ENCODE peak calls at places on chromosomes 16 and 17, in ten cellular contexts. F, E, J, I, T, W, U, C, Y and P are unnamed samples.

GRCh38 chr16:4506450-4506849 is 30.3 kb downstream of the HMOX2 start:
- DNase-seq in F (no peak), E (peak), J (peak), I (no peak), T (peak), W (peak), U (no peak), C (peak), Y (peak), P (peak)

GRCh38 chr17:42783778-42784138 is 3.3 kb downstream of the WNK4 start:
- DNase-seq in F (peak), E (no peak), J (no peak), I (no peak), T (no peak), W (no peak), U (no peak), C (no peak), Y (no peak), P (no peak)

GRCh38 chr17:77914440-77915254 is 43.9 kb upstream of the TNRC6C start:
- DNase-seq in F (peak), E (peak), J (no peak), I (no peak), T (no peak), W (no peak), U (peak), C (no peak), Y (no peak), P (no peak)

GRCh38 chr17:32319548-32319905 is 22.4 kb downstream of the C17orf75 start:
- DNase-seq in F (peak), E (peak), J (peak), I (peak), T (peak), W (peak), U (peak), C (peak), Y (peak), P (peak)

GRCh38 chr16:52561910-52562741 is 15.2 kb upstream of the TOX3 start:
- DNase-seq in F (no peak), E (no peak), J (no peak), I (no peak), T (peak), W (no peak), U (peak), C (no peak), Y (no peak), P (no peak)

GRCh38 chr17:79892457-79893236 is 53.4 kb upstream of the CBX4 start:
- DNase-seq in F (no peak), E (no peak), J (no peak), I (no peak), T (peak), W (no peak), U (peak), C (no peak), Y (no peak), P (no peak)

GRCh38 chr17:64254755-64255154 is 8.3 kb downstream of the TEX2 start:
- DNase-seq in F (no peak), E (no peak), J (no peak), I (no peak), T (no peak), W (no peak), U (no peak), C (no peak), Y (no peak), P (no peak)

GRCh38 chr17:14469971-14470370 is 169.1 kb downstream of the HS3ST3B1 start:
- DNase-seq in F (no peak), E (no peak), J (no peak), I (no peak), T (no peak), W (no peak), U (no peak), C (no peak), Y (no peak), P (no peak)

GRCh38 chr17:74610108-74610507 is 13.4 kb downstream of the CD300E start:
- DNase-seq in F (no peak), E (no peak), J (no peak), I (no peak), T (no peak), W (no peak), U (no peak), C (no peak), Y (no peak), P (no peak)

GRCh38 chr17:42609182-42609813 is at the start of the genes RETREG3 and TUBG1:
- DNase-seq in F (peak), E (peak), J (peak), I (peak), T (peak), W (peak), U (peak), C (peak), Y (peak), P (peak)

GRCh38 chr17:63975541-63976092 is 2.9 kb upstream of the SCN4A start:
- DNase-seq in F (no peak), E (no peak), J (no peak), I (no peak), T (no peak), W (no peak), U (no peak), C (no peak), Y (no peak), P (no peak)

GRCh38 chr16:86671486-86672214 is 93.3 kb downstream of the FOXL1 start:
- DNase-seq in F (no peak), E (no peak), J (no peak), I (no peak), T (no peak), W (no peak), U (no peak), C (no peak), Y (no peak), P (no peak)

GRCh38 chr17:77563439-77564102 is 394.9 kb upstream of the TNRC6C start:
- DNase-seq in F (no peak), E (no peak), J (no peak), I (no peak), T (no peak), W (no peak), U (no peak), C (no peak), Y (no peak), P (no peak)

GRCh38 chr16:84502581-84502980 is 1.9 kb downstream of the MEAK7 start:
- DNase-seq in F (peak), E (no peak), J (no peak), I (no peak), T (no peak), W (peak), U (no peak), C (no peak), Y (no peak), P (no peak)

GRCh38 chr17:80297996-80298560 is 37.4 kb downstream of the RNF213 start:
- DNase-seq in F (no peak), E (no peak), J (no peak), I (no peak), T (no peak), W (no peak), U (no peak), C (no peak), Y (no peak), P (no peak)

GRCh38 chr17:40317345-40317873 is 8.4 kb downstream of the RARA start:
- DNase-seq in F (no peak), E (peak), J (no peak), I (no peak), T (peak), W (peak), U (peak), C (peak), Y (no peak), P (peak)

GRCh38 chr16:57536306-57537193 is at the start of gene CCDC102A:
- DNase-seq in F (no peak), E (no peak), J (no peak), I (peak), T (peak), W (no peak), U (peak), C (no peak), Y (no peak), P (peak)

GRCh38 chr16:68232335-68232734 is 3.6 kb downstream of the ESRP2 start:
- DNase-seq in F (no peak), E (no peak), J (no peak), I (no peak), T (no peak), W (no peak), U (peak), C (no peak), Y (no peak), P (no peak)

GRCh38 chr17:3886776-3887175 is 6.1 kb downstream of the CAMKK1 start:
- DNase-seq in F (no peak), E (no peak), J (peak), I (no peak), T (no peak), W (no peak), U (no peak), C (no peak), Y (peak), P (no peak)

GRCh38 chr17:72117748-72118587 is 2.9 kb upstream of the SOX9 start:
- DNase-seq in F (no peak), E (no peak), J (no peak), I (no peak), T (no peak), W (no peak), U (peak), C (peak), Y (no peak), P (no peak)

GRCh38 chr16:55154261-55154660 is 169.7 kb upstream of the IRX6 start:
- DNase-seq in F (no peak), E (no peak), J (no peak), I (no peak), T (no peak), W (no peak), U (no peak), C (no peak), Y (no peak), P (no peak)

GRCh38 chr16:59259074-59259963 is 525.2 kb upstream of the GOT2 start:
- DNase-seq in F (no peak), E (no peak), J (no peak), I (no peak), T (no peak), W (no peak), U (no peak), C (no peak), Y (no peak), P (no peak)

GRCh38 chr17:50774225-50774803 is 7.0 kb upstream of the ANKRD40CL start:
- DNase-seq in F (peak), E (no peak), J (no peak), I (no peak), T (no peak), W (no peak), U (no peak), C (no peak), Y (no peak), P (no peak)

GRCh38 chr17:59361916-59362810 is 30.7 kb downstream of the YPEL2 start:
- DNase-seq in F (no peak), E (peak), J (no peak), I (peak), T (no peak), W (peak), U (no peak), C (no peak), Y (no peak), P (peak)

GRCh38 chr17:48646183-48647102 is 20.3 kb upstream of the HOXB9 start:
- DNase-seq in F (no peak), E (no peak), J (no peak), I (no peak), T (no peak), W (no peak), U (peak), C (no peak), Y (no peak), P (peak)

GRCh38 chr17:48643697-48644012 is 17.5 kb upstream of the HOXB9 start:
- DNase-seq in F (no peak), E (no peak), J (no peak), I (no peak), T (no peak), W (no peak), U (no peak), C (no peak), Y (no peak), P (no peak)

GRCh38 chr17:48644159-48644558 is 18.0 kb upstream of the HOXB9 start:
- DNase-seq in F (no peak), E (no peak), J (no peak), I (no peak), T (no peak), W (no peak), U (peak), C (no peak), Y (no peak), P (no peak)

GRCh38 chr17:48645639-48646182 is 19.6 kb upstream of the HOXB9 start:
- DNase-seq in F (no peak), E (no peak), J (no peak), I (no peak), T (no peak), W (no peak), U (no peak), C (no peak), Y (no peak), P (no peak)

DNA sequence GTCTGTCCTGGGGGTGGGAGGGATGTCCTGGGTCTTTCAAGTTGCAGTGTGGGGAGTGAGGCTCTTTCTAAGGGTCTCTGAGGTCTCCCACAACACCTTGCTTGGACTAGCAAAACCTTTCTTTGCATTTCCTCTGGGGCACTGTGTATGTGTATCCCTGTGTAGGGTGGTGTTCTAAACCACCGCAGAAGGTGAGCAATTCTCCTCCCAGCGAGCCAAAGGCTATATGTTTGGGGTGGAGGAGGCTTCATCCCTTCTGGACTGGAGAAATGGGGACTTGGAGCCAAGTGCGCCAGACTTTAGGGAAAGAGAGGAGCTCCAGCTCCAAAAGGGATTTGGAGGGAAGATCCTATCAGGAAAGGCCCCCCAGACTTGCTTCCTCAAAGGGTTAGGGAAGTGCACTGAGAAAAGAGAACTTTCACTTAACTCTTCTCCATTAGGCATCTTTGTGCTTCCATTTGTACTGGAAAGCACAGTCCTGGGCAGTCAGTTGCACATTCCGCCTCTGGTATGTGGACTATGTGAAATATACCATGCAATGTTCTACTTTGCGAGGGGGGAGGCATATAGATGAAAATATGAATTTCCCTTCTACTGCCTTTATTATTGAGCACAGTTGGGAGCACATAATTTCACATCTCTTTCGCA is 18.9 kb upstream of the HOXB9 start:
- DNase-seq in F (no peak), E (no peak), J (no peak), I (no peak), T (no peak), W (no peak), U (no peak), C (no peak), Y (no peak), P (no peak)
- TF ChIP-seq CTCF in F (no peak), E (no peak), J (no peak), I (no peak), T (no peak), W (no peak), U (no peak), C (no peak), Y (no peak), P (no peak)

DNA sequence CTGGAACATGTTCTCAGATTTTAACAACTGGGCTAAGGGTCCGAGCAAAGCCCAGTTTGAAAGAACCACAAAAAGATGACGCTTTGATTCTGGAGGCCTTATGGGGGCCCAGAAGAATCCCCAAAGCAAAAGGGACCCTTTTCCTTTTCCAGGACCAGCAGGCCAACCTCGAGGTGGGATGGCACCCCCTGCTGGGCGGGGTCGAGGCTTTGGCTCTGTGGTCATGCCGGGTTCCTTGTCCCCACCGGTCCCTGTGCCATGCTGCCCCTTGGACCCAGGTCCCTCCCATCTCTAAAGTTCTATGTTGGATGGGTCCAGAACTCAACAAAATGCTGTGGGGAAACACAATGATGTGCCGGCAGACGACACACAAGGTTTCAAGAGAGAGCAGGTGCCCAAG is 30.9 kb downstream of the TMEM204 start:
- DNase-seq in F (no peak), E (no peak), J (no peak), I (no peak), T (no peak), W (no peak), U (no peak), C (peak), Y (no peak), P (no peak)
- TF ChIP-seq CTCF in F (no peak), E (peak), J (peak), I (peak), T (peak), W (peak), U (no peak), C (peak), Y (no peak), P (peak)

DNA sequence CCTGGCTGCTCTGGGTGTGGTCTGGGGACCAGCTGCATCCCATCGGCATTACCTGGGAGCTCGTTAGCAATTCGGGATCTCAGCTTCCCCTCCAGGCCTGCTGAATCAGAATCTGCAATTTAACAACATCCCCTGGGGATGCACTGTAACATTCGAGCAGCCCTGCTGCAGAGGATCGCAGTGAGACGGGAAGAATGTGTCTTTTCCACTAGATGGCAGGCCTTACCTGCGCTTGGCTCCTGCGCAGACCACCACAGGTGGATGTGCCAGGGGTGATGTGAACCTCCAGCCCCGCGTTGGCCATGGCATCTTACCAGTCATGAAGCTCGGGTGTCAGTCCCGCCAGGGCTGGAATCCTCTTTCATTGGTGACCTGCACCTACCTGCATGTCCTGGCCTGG is 209.9 kb downstream of the PRKCB start:
- DNase-seq in F (no peak), E (no peak), J (no peak), I (no peak), T (no peak), W (no peak), U (no peak), C (peak), Y (no peak), P (no peak)
- TF ChIP-seq CTCF in F (no peak), E (no peak), J (no peak), I (no peak), T (no peak), W (peak), U (no peak), C (peak), Y (no peak), P (no peak)

DNA sequence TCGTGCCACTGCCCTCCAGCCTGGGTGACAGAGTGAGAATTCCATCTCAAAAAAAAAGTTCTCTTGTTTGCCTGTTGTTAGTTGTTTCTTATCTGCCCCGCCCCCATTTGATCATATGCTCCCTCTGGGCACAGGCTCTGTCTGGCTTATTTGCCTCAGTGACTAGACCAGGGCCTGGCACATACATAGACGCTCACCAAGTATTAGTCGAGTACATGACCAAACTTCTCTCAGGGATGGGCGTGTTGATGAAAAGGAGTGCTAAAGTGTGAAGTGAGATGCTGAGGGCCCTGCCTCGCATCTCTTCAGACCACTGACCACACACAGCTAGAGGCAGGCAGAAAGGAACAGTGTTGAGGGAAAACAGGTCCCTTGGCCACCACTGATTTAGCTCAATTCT is 3.3 kb upstream of the HELZ start:
- DNase-seq in F (no peak), E (no peak), J (no peak), I (no peak), T (no peak), W (no peak), U (no peak), C (no peak), Y (no peak), P (no peak)
- TF ChIP-seq CTCF in F (no peak), E (no peak), J (no peak), I (no peak), T (no peak), W (no peak), U (no peak), C (no peak), Y (no peak), P (no peak)